ENCODE peak calls at places on chromosomes 16 and 17, in six cellular contexts. O is neuronal stem cell, P is IMR-90, L is H1, C is trophoblast cell, H is mesenchymal stem cell. Z is an unnamed sample.

GRCh38 chr17:75517277-75517865 is 1.0 kb downstream of the TSEN54 start:
- DNase-seq in C (no peak), O (no peak), H (peak), P (no peak), L (no peak), Z (peak)

GRCh38 chr17:55585629-55586028 is 74.4 kb upstream of the SMIM36 start:
- DNase-seq in H (no peak), C (no peak), L (no peak), P (no peak), O (no peak), Z (no peak)

GRCh38 chr17:66507103-66507923 is 204.9 kb downstream of the PRKCA start:
- DNase-seq in H (peak), L (no peak), C (no peak), O (no peak), P (peak), Z (no peak)

GRCh38 chr17:71252446-71252845 is 868.4 kb upstream of the SOX9 start:
- DNase-seq in L (no peak), O (no peak), C (no peak), P (no peak), H (no peak), Z (no peak)

GRCh38 chr16:28990375-28991040 is 5.7 kb downstream of the LAT start:
- DNase-seq in O (no peak), C (no peak), P (no peak), L (no peak), H (no peak), Z (no peak)

GRCh38 chr16:55944377-55944802 is 69.2 kb upstream of the CES5A start:
- DNase-seq in H (peak), L (peak), C (peak), P (peak), O (peak), Z (peak)

GRCh38 chr17:19242323-19242722 is 5.2 kb downstream of the EPN2 start:
- DNase-seq in H (no peak), C (peak), L (no peak), O (no peak), P (no peak), Z (no peak)

GRCh38 chr17:28406478-28406824 is 439 bp upstream of the SLC46A1 start:
- DNase-seq in O (no peak), L (no peak), H (peak), P (no peak), C (no peak), Z (peak)

GRCh38 chr16:68533937-68534336 is 5.2 kb upstream of the ZFP90 start:
- DNase-seq in H (no peak), O (no peak), C (no peak), L (no peak), P (no peak), Z (no peak)

GRCh38 chr17:57226793-57227192 is 29.5 kb upstream of the MSI2 start:
- DNase-seq in O (no peak), L (no peak), P (no peak), H (no peak), C (no peak), Z (no peak)

GRCh38 chr17:17400566-17401184 is 76.1 kb upstream of the MED9 start:
- DNase-seq in P (no peak), L (no peak), C (no peak), H (no peak), O (no peak), Z (no peak)

GRCh38 chr16:52812945-52813556 is 239.6 kb downstream of the CHD9NB start:
- DNase-seq in H (peak), L (no peak), C (peak), P (peak), O (no peak), Z (no peak)

GRCh38 chr16:28984619-28985135 is at the start of gene LAT:
- DNase-seq in O (no peak), L (no peak), H (no peak), P (no peak), C (no peak), Z (no peak)

DNA sequence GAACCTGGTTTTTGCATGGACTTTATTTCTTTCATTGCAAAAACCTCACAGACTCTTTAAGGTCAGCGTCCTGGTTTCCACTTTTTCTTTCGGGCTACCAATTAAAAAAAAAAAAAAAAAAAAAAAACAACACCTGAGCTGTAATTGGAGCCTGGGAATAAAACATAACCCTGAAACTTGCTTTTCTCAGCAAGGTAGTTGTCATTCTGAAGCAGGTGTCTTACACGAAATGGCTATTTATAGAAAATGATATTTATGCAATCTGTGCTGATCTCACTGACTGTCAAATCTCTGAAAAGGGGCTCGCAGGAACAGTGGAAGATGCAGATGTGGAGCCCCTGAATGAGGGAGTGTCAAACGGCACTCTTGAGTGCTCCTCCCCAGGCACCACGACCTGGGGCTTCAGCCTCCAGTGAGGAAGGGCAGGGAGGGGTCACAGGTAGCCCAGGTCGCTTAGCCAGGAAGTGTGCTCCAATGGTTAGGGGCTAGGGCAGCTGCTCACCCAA is 10.4 kb upstream of the COTL1 start:
- DNase-seq in C (no peak), H (no peak), P (no peak), O (no peak), L (no peak), Z (no peak)
- H3K14ac ChIP-seq in C (no peak), H (no peak), P (no peak), O (no peak), L (no peak), Z (no peak)

GRCh38 chr17:40134184-40134583 is 6.2 kb upstream of the CASC3 start:
- DNase-seq in P (no peak), H (no peak), L (no peak), O (no peak), C (no peak), Z (no peak)
- H3K14ac ChIP-seq in P (no peak), H (no peak), L (no peak), O (no peak), C (no peak), Z (no peak)

GRCh38 chr17:40720904-40721303 is 17.4 kb upstream of the KRT24 start:
- DNase-seq in P (no peak), L (no peak), C (no peak), H (no peak), O (no peak), Z (no peak)

GRCh38 chr17:40717776-40718175 is 14.2 kb upstream of the KRT24 start:
- DNase-seq in L (no peak), H (no peak), P (no peak), O (no peak), C (peak), Z (no peak)

GRCh38 chr17:40718904-40719303 is 15.4 kb upstream of the KRT24 start:
- DNase-seq in C (peak), H (no peak), P (no peak), L (no peak), O (no peak), Z (no peak)

GRCh38 chr17:40724656-40725055 is 21.1 kb upstream of the KRT24 start:
- DNase-seq in O (no peak), P (no peak), C (no peak), H (no peak), L (no peak), Z (no peak)

GRCh38 chr17:40722146-40722720 is 18.7 kb upstream of the KRT24 start:
- DNase-seq in P (no peak), H (no peak), C (no peak), L (no peak), O (no peak), Z (no peak)
- H3K14ac ChIP-seq in P (no peak), H (no peak), C (no peak), L (no peak), O (no peak), Z (no peak)

GRCh38 chr17:21201874-21202273 is 12.1 kb downstream of the TMEM11 start:
- DNase-seq in O (no peak), L (no peak), C (no peak), H (no peak), P (no peak), Z (no peak)

GRCh38 chr17:21202512-21202911 is 11.4 kb downstream of the TMEM11 start:
- DNase-seq in C (no peak), L (no peak), O (no peak), H (no peak), P (no peak), Z (no peak)

GRCh38 chr17:21208352-21208751 is 5.6 kb downstream of the TMEM11 start:
- DNase-seq in L (no peak), H (no peak), C (no peak), P (no peak), O (no peak), Z (no peak)

GRCh38 chr17:21201302-21201602 is 12.7 kb downstream of the TMEM11 start:
- DNase-seq in O (no peak), P (no peak), H (no peak), L (no peak), C (no peak), Z (no peak)

GRCh38 chr17:21204923-21205322 is 9.0 kb downstream of the TMEM11 start:
- DNase-seq in L (no peak), C (no peak), O (no peak), H (no peak), P (no peak), Z (no peak)
- H3K14ac ChIP-seq in L (no peak), C (no peak), O (no peak), H (no peak), P (no peak), Z (no peak)

GRCh38 chr17:48830840-48831548 is at the start of gene CALCOCO2:
- DNase-seq in P (peak), O (peak), C (peak), L (peak), H (peak), Z (peak)
- H3K14ac ChIP-seq in P (peak), O (peak), C (peak), L (no peak), H (no peak), Z (no peak)